ENCODE peak calls at places on chromosomes 1 and 21, in seven cellular contexts. D is nephron progenitor cell; U is kidney glomerular epithelial cell; Z is T-helper 17 cell; E is activated CD4-positive, alpha-beta T cell treated with anti-CD3 and anti-CD28 coated beads for 24 hours; T is activated CD8-positive, alpha-beta memory T cell treated with anti-CD3 and anti-CD28 coated beads, Interleukin-2, amount 50 U/mL, for 4 hours; M is fibroblast of lung. L is an unnamed sample.

GRCh38 chr1:237134929-237135328 is 92.9 kb downstream of the RYR2 start:
- DNase-seq in D (no peak), U (no peak), Z (no peak), E (no peak), T (no peak), M (no peak), L (no peak)

GRCh38 chr1:62784509-62785365 is 805 bp downstream of the ATG4C start:
- DNase-seq in D (no peak), U (no peak), Z (no peak), E (no peak), T (no peak), M (no peak), L (no peak)

GRCh38 chr1:178607718-178608408 is 95.0 kb downstream of the TEX35 start:
- DNase-seq in D (no peak), U (no peak), Z (no peak), E (no peak), T (no peak), M (peak), L (no peak)

GRCh38 chr1:179921472-179921871 is 33.1 kb upstream of the CEP350 start:
- DNase-seq in D (no peak), U (no peak), Z (no peak), E (no peak), T (no peak), M (peak), L (no peak)

GRCh38 chr1:204624631-204625216 is 60.8 kb downstream of the LRRN2 start:
- DNase-seq in D (no peak), U (no peak), Z (no peak), E (no peak), T (no peak), M (no peak), L (no peak)

GRCh38 chr1:94014635-94015488 is 105.6 kb upstream of the GCLM start:
- DNase-seq in D (no peak), U (no peak), Z (no peak), E (no peak), T (no peak), M (peak), L (no peak)

GRCh38 chr1:198496216-198497143 is 44.0 kb downstream of the ATP6V1G3 start:
- DNase-seq in D (no peak), U (peak), Z (no peak), E (no peak), T (no peak), M (peak), L (no peak)

GRCh38 chr1:197915797-197916686 is 1.1 kb upstream of the LHX9 start:
- DNase-seq in D (peak), U (peak), Z (no peak), E (no peak), T (no peak), M (peak), L (no peak)

GRCh38 chr1:160570847-160571246 is 8.4 kb downstream of the CD84 start:
- DNase-seq in D (no peak), U (no peak), Z (no peak), E (no peak), T (no peak), M (no peak), L (no peak)

GRCh38 chr21:15775981-15776380 is 46.2 kb downstream of the USP25 start:
- DNase-seq in D (no peak), U (no peak), Z (no peak), E (no peak), T (no peak), M (peak), L (no peak)

GRCh38 chr1:166626711-166627110 is 212.6 kb upstream of the POGK start:
- DNase-seq in D (no peak), U (no peak), Z (no peak), E (no peak), T (no peak), M (no peak), L (no peak)

GRCh38 chr1:226535626-226536025 is 12.9 kb upstream of the STUM start:
- DNase-seq in D (no peak), U (no peak), Z (no peak), E (no peak), T (no peak), M (no peak), L (no peak)

GRCh38 chr1:69697343-69697742 is 129.6 kb downstream of the LRRC7 start:
- DNase-seq in D (no peak), U (no peak), Z (no peak), E (no peak), T (no peak), M (no peak), L (no peak)

GRCh38 chr1:100476736-100477135 is 61.2 kb upstream of the GPR88 start:
- DNase-seq in D (no peak), U (no peak), Z (no peak), E (no peak), T (no peak), M (no peak), L (no peak)

GRCh38 chr1:5747428-5748285 is 244.6 kb downstream of the NPHP4 start:
- DNase-seq in D (no peak), U (no peak), Z (no peak), E (no peak), T (no peak), M (peak), L (no peak)

GRCh38 chr1:209356909-209357498 is 226.5 kb upstream of the CAMK1G start:
- DNase-seq in D (no peak), U (peak), Z (no peak), E (no peak), T (no peak), M (no peak), L (no peak)

GRCh38 chr1:164767257-164768044 is 208.5 kb downstream of the PBX1 start:
- DNase-seq in D (no peak), U (peak), Z (no peak), E (no peak), T (no peak), M (peak), L (no peak)

GRCh38 chr1:229557913-229558414 is 543 bp downstream of the ABCB10 start:
- DNase-seq in D (peak), U (no peak), Z (peak), E (peak), T (peak), M (peak), L (peak)

GRCh38 chr1:221117133-221117532 is 237.9 kb downstream of the HLX start:
- DNase-seq in D (no peak), U (no peak), Z (no peak), E (no peak), T (no peak), M (peak), L (no peak)

GRCh38 chr1:227167276-227167829 is 150.9 kb downstream of the CDC42BPA start:
- DNase-seq in D (no peak), U (no peak), Z (no peak), E (no peak), T (no peak), M (no peak), L (no peak)

GRCh38 chr1:234154320-234155251 is 218.7 kb upstream of the COA6 start:
- DNase-seq in D (peak), U (peak), Z (no peak), E (no peak), T (no peak), M (peak), L (no peak)

GRCh38 chr1:232629250-232630046 is 485 bp downstream of the SIPA1L2 start:
- DNase-seq in D (peak), U (no peak), Z (no peak), E (peak), T (peak), M (peak), L (no peak)

GRCh38 chr1:221187174-221187573 is 307.9 kb downstream of the HLX start:
- DNase-seq in D (no peak), U (no peak), Z (no peak), E (no peak), T (no peak), M (no peak), L (no peak)

GRCh38 chr1:1918901-1919303 is at the start of gene TMEM52:
- DNase-seq in D (no peak), U (no peak), Z (peak), E (no peak), T (no peak), M (no peak), L (no peak)

GRCh38 chr1:200628223-200628868 is 7.8 kb upstream of the KIF14 start:
- DNase-seq in D (no peak), U (no peak), Z (no peak), E (peak), T (peak), M (no peak), L (peak)

GRCh38 chr1:62070384-62071011 is 124.2 kb upstream of the L1TD1 start:
- DNase-seq in D (peak), U (peak), Z (no peak), E (no peak), T (no peak), M (no peak), L (no peak)

GRCh38 chr21:20591294-20591693 is 406.9 kb upstream of the NCAM2 start:
- DNase-seq in D (no peak), U (no peak), Z (no peak), E (no peak), T (no peak), M (peak), L (no peak)

GRCh38 chr21:45498646-45499000 is 43.6 kb downstream of the SLC19A1 start:
- DNase-seq in D (no peak), U (no peak), Z (no peak), E (no peak), T (peak), M (no peak), L (no peak)

GRCh38 chr1:9022773-9023172 is 3.5 kb downstream of the SLC2A7 start:
- DNase-seq in D (no peak), U (no peak), Z (no peak), E (no peak), T (no peak), M (no peak), L (no peak)

GRCh38 chr1:12155328-12155727 is 11.5 kb upstream of the TNFRSF1B start:
- DNase-seq in D (no peak), U (no peak), Z (no peak), E (no peak), T (no peak), M (no peak), L (no peak)

GRCh38 chr1:196558424-196558823 is 49.8 kb downstream of the KCNT2 start:
- DNase-seq in D (no peak), U (peak), Z (no peak), E (no peak), T (no peak), M (peak), L (no peak)

GRCh38 chr1:183290628-183291027 is 104.6 kb downstream of the LAMC2 start:
- DNase-seq in D (no peak), U (no peak), Z (no peak), E (no peak), T (no peak), M (no peak), L (no peak)

GRCh38 chr1:6635910-6636760 is 11.5 kb downstream of the THAP3 start:
- DNase-seq in D (no peak), U (no peak), Z (no peak), E (no peak), T (no peak), M (no peak), L (no peak)

GRCh38 chr1:119475866-119476439 is 31.1 kb upstream of the HSD3B1 start:
- DNase-seq in D (peak), U (peak), Z (no peak), E (peak), T (no peak), M (peak), L (no peak)

GRCh38 chr1:17009706-17010105 is 2.0 kb downstream of the ATP13A2 start:
- DNase-seq in D (no peak), U (no peak), Z (no peak), E (no peak), T (no peak), M (no peak), L (no peak)

GRCh38 chr1:46342084-46342656 is 1.6 kb downstream of the NSUN4 start:
- DNase-seq in D (peak), U (peak), Z (peak), E (no peak), T (no peak), M (peak), L (no peak)

GRCh38 chr1:187203257-187203656 is 374.5 kb downstream of the PLA2G4A start:
- DNase-seq in D (no peak), U (peak), Z (no peak), E (no peak), T (no peak), M (peak), L (no peak)

GRCh38 chr21:27171704-27172103 is 204.8 kb upstream of the ADAMTS5 start:
- DNase-seq in D (no peak), U (no peak), Z (no peak), E (no peak), T (no peak), M (no peak), L (no peak)

L was measured in T-helper 22 cell.